ENCODE peak calls at places on chromosomes 3 and 15, in five cellular contexts. One of them, this sample, is unnamed.

GRCh38 chr15:69088300-69088965 is 72.0 kb upstream of the GLCE start:
- DNase-seq in HCT116: no peak
- DNase-seq in HepG2: no peak
- DNase-seq in H1: no peak
- DNase-seq in K562: no peak
- DNase-seq in this sample: no peak

GRCh38 chr15:62545392-62546227 is 380.5 kb upstream of the C2CD4B start:
- DNase-seq in HCT116: no peak
- DNase-seq in HepG2: no peak
- DNase-seq in H1: no peak
- DNase-seq in K562: no peak
- DNase-seq in this sample: no peak

GRCh38 chr3:125357032-125357658 is 18.0 kb downstream of the ZNF148 start:
- DNase-seq in HCT116: no peak
- DNase-seq in HepG2: peak; percentile 58
- DNase-seq in H1: peak; percentile 55
- DNase-seq in K562: no peak
- DNase-seq in this sample: no peak

GRCh38 chr3:73658227-73658626 is 33.5 kb upstream of the PDZRN3 start:
- DNase-seq in HCT116: no peak
- DNase-seq in HepG2: no peak
- DNase-seq in H1: no peak
- DNase-seq in K562: no peak
- DNase-seq in this sample: no peak

GRCh38 chr3:145411605-145412004 is 749.4 kb downstream of the PLOD2 start:
- DNase-seq in HCT116: no peak
- DNase-seq in HepG2: peak; percentile 0
- DNase-seq in H1: no peak
- DNase-seq in K562: no peak
- DNase-seq in this sample: no peak

GRCh38 chr15:74723754-74724334 is 1.5 kb downstream of the CYP1A1 start:
- DNase-seq in HCT116: peak; percentile 77
- DNase-seq in HepG2: peak; percentile 82
- DNase-seq in H1: peak; percentile 49
- DNase-seq in K562: peak; percentile 72
- DNase-seq in this sample: peak; percentile 32

GRCh38 chr3:61846488-61846887 is 285.1 kb downstream of the PTPRG start:
- DNase-seq in HCT116: no peak
- DNase-seq in HepG2: no peak
- DNase-seq in H1: no peak
- DNase-seq in K562: no peak
- DNase-seq in this sample: no peak

GRCh38 chr15:40310001-40310959 is 2.5 kb upstream of the PLCB2 start:
- DNase-seq in HCT116: peak; percentile 40
- DNase-seq in HepG2: peak; percentile 46
- DNase-seq in H1: peak; percentile 87
- DNase-seq in K562: peak; percentile 79
- DNase-seq in this sample: peak; percentile 30

GRCh38 chr15:35540885-35541284 is 5.1 kb downstream of the DPH6 start:
- DNase-seq in HCT116: no peak
- DNase-seq in HepG2: no peak
- DNase-seq in H1: no peak
- DNase-seq in K562: no peak
- DNase-seq in this sample: no peak

GRCh38 chr3:152255290-152255689 is 13.4 kb upstream of the MBNL1 start:
- DNase-seq in HCT116: no peak
- DNase-seq in HepG2: no peak
- DNase-seq in H1: no peak
- DNase-seq in K562: no peak
- DNase-seq in this sample: no peak

GRCh38 chr3:152253514-152253913 is 15.2 kb upstream of the MBNL1 start:
- DNase-seq in HCT116: no peak
- DNase-seq in HepG2: no peak
- DNase-seq in H1: no peak
- DNase-seq in K562: no peak
- DNase-seq in this sample: no peak

GRCh38 chr3:152254031-152254430 is 14.7 kb upstream of the MBNL1 start:
- DNase-seq in HCT116: no peak
- DNase-seq in HepG2: no peak
- DNase-seq in H1: no peak
- DNase-seq in K562: no peak
- DNase-seq in this sample: no peak

GRCh38 chr3:152251916-152252315 is 16.8 kb upstream of the MBNL1 start:
- DNase-seq in HCT116: no peak
- DNase-seq in HepG2: no peak
- DNase-seq in H1: no peak
- DNase-seq in K562: no peak
- DNase-seq in this sample: no peak

DNA sequence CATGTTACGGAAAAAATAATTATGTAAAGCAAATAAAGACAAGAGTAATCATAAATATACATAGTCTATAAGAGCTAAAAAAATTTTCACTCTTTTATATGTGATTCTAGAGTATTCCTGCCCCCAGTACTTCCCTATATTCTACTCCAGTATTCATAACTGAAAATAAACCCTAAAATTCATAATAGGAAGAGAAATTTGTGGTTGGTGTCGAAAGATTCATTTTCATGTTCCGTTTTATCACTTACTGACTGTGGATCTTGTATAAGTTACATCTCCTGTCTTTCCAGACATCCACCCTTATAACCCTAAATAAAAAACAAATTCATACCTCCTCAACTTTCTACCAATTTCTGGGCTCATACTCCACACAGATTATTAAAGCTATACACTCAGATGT is 16.0 kb upstream of the MBNL1 start:
- DNase-seq in HCT116: no peak
- DNase-seq in HepG2: no peak
- DNase-seq in H1: no peak
- DNase-seq in K562: no peak
- DNase-seq in this sample: no peak
- H3K27ac ChIP-seq in HCT116: no peak overlapping the region
- H3K27ac ChIP-seq in HepG2: no peak overlapping the region
- H3K27ac ChIP-seq in H1: no peak overlapping the region
- H3K27ac ChIP-seq in K562: no peak overlapping the region
- H3K27ac ChIP-seq in this sample: no peak overlapping the region

GRCh38 chr3:129934234-129935123 is 40.0 kb upstream of the TRH start:
- DNase-seq in HCT116: peak; percentile 12
- DNase-seq in HepG2: peak; percentile 23
- DNase-seq in H1: peak; percentile 64
- DNase-seq in K562: peak; percentile 35
- DNase-seq in this sample: peak; percentile 35

GRCh38 chr3:129937717-129938116 is 36.8 kb upstream of the TRH start:
- DNase-seq in HCT116: no peak
- DNase-seq in HepG2: peak; percentile 28
- DNase-seq in H1: peak; percentile 52
- DNase-seq in K562: no peak
- DNase-seq in this sample: no peak

GRCh38 chr3:129936757-129937156 is 37.8 kb upstream of the TRH start:
- DNase-seq in HCT116: no peak
- DNase-seq in HepG2: peak; percentile 85
- DNase-seq in H1: no peak
- DNase-seq in K562: peak; percentile 17
- DNase-seq in this sample: no peak

GRCh38 chr3:129940086-129940485 is 34.4 kb upstream of the TRH start:
- DNase-seq in HCT116: no peak
- DNase-seq in HepG2: no peak
- DNase-seq in H1: no peak
- DNase-seq in K562: no peak
- DNase-seq in this sample: no peak

DNA sequence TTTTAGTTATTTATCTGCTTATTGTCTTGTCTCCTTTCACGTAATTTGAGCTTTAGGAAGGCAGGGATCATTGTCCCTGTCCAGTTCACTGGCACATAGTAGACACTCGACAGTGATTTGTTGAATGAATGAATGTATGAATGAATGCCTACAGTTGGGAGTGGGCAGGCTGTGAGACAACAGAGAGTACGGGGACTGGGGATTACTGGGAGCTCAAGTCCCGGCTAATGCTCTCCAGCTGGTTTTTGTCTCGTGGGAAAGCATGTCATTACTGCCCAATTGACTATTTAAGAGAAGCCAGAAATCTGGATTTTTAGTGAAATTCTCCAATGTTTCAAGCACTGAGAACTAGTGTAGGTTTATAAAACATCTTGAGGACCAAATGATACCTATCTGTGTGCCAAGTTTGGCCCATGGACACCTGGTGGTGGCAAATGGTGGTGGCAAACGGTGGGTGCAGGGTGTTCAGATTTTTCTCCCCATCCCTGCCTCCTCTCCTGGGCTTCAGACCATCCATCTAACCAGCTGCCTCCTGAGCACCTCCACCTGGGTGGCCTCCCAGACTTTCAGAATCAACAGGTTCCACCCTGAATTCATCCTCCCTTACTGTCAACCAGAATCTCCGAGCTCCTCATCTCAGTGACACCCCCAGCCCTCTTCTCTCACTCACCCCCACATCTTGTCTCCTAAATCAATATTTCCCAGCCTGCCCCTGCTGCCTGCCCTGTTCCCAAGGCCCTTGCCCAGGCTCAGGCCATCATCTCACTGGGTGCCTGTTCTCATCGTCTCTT is 36.2 kb upstream of the TRH start:
- DNase-seq in HCT116: no peak
- DNase-seq in HepG2: no peak
- DNase-seq in H1: no peak
- DNase-seq in K562: no peak
- DNase-seq in this sample: no peak
- TF ChIP-seq CTCF in HCT116: no peak
- TF ChIP-seq CTCF in HepG2: no peak
- TF ChIP-seq CTCF in H1: peak; percentile 17
- TF ChIP-seq CTCF in K562: no peak
- TF ChIP-seq CTCF in this sample: peak; percentile 34

DNA sequence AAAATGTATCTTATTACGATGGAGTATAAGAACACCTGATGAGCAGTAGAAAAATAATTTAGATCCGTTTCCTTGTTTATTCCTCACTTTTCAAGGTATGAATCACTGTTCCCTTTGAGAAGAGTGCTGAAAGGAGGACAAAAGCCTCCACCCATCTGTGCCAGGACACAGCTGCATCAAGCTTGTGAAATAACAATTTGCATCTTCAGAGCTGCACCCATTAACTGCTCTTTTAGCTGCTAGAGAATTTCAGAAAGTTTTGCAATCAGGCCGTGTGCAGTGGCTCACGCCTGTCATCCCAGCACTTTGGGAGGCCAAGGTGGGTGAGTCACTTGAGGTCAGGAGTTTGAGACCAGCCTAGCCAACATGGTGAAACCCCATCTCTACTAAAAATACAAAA is 9.6 kb downstream of the CLDND1 start:
- DNase-seq in HCT116: peak; percentile 75
- DNase-seq in HepG2: no peak
- DNase-seq in H1: no peak
- DNase-seq in K562: no peak
- DNase-seq in this sample: no peak
- TF ChIP-seq SIN3A in HCT116: peak; percentile 83
- TF ChIP-seq SIN3A in HepG2: no peak
- TF ChIP-seq SIN3A in H1: no peak
- TF ChIP-seq SIN3A in K562: no peak
- TF ChIP-seq SIN3A in this sample: no peak

DNA sequence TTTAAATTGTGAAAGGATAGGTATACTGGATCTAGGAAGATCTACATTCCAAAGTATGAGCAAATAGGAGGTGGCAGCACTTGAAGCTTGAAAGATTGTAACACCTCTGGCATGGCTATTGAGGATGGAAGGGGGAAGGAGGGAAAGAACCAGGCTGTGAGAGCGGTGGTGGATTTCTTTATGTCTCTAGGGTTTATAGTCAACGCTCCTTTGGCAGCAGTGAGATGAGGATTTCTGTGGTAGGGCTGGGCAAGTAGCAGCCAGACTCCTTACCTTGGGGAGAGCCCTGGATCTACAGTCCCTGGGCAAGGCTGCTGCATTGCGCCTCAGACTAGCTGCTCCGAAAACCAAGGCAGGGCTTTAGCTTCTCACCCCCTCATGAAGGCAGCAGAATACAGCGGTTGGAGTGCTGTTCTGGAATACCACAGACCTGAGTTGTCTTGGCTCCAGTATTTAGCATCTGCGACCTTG is 53.2 kb downstream of the MEF2A start:
- DNase-seq in HCT116: no peak
- DNase-seq in HepG2: no peak
- DNase-seq in H1: no peak
- DNase-seq in K562: no peak
- DNase-seq in this sample: no peak
- H3K27ac ChIP-seq in HCT116: no peak overlapping the region
- H3K27ac ChIP-seq in HepG2: no peak overlapping the region
- H3K27ac ChIP-seq in H1: no peak overlapping the region
- H3K27ac ChIP-seq in K562: no peak overlapping the region
- H3K27ac ChIP-seq in this sample: no peak overlapping the region

GRCh38 chr15:92938387-92938786 is 38.3 kb downstream of the CHD2 start:
- DNase-seq in HCT116: no peak
- DNase-seq in HepG2: no peak
- DNase-seq in H1: no peak
- DNase-seq in K562: no peak
- DNase-seq in this sample: no peak
- TF ChIP-seq CTCF in HCT116: no peak
- TF ChIP-seq CTCF in HepG2: no peak
- TF ChIP-seq CTCF in H1: no peak
- TF ChIP-seq CTCF in K562: no peak
- TF ChIP-seq CTCF in this sample: peak; percentile 27

DNA sequence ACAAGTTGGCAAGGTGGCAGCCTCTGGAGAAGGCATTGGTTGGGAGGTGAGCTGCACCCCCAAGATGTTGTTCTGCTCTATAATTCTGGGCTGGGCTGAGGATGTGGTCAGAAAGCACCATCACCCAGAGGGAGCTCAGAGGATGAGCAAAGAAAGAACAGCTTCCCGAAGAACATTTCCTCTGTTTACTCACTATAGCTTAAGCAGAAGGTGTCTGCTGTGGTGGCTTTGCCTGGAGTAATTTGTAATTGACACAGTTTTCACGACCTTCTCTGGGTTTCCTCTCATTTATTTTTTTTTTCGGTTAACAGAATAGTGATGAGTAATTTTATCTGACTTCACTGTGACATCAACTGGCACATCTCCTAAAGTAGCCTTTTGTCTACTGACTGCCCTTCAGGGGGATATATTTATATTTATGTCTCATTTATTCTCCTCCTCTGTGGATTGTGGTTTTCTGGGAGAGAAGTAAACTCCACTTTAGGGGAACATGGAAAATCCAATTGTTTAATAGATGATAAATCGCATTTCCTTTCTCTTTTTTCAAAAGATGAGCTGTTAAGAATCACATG is 49.5 kb upstream of the ABHD17C start:
- DNase-seq in HCT116: no peak
- DNase-seq in HepG2: no peak
- DNase-seq in H1: no peak
- DNase-seq in K562: no peak
- DNase-seq in this sample: no peak
- TF ChIP-seq SIN3A in HCT116: no peak
- TF ChIP-seq SIN3A in HepG2: no peak
- TF ChIP-seq SIN3A in H1: no peak
- TF ChIP-seq SIN3A in K562: no peak
- TF ChIP-seq SIN3A in this sample: no peak

This sample was measured in Panc1.